ENCODE peak calls at places on chromosomes 7 and 10, in five cellular contexts. One of them, this sample, is unnamed.

GRCh38 chr7:105854516-105854915 is 21.9 kb downstream of the ATXN7L1 start:
- DNase-seq in T follicular helper cell: no peak
- DNase-seq in GM12865: no peak
- DNase-seq in non-pigmented ciliary epithelial cell: no peak
- DNase-seq in body of pancreas: no peak
- DNase-seq in this sample: no peak

GRCh38 chr7:27883726-27884125 is 143.8 kb downstream of the TAX1BP1 start:
- DNase-seq in T follicular helper cell: no peak
- DNase-seq in GM12865: no peak
- DNase-seq in non-pigmented ciliary epithelial cell: no peak
- DNase-seq in body of pancreas: no peak
- DNase-seq in this sample: no peak

GRCh38 chr7:44953156-44953555 is 25.7 kb downstream of the MYO1G start:
- DNase-seq in T follicular helper cell: no peak
- DNase-seq in GM12865: no peak
- DNase-seq in non-pigmented ciliary epithelial cell: no peak
- DNase-seq in body of pancreas: no peak
- DNase-seq in this sample: no peak

GRCh38 chr10:89867964-89868363 is 166.6 kb downstream of the KIF20B start:
- DNase-seq in T follicular helper cell: no peak
- DNase-seq in GM12865: no peak
- DNase-seq in non-pigmented ciliary epithelial cell: peak; percentile 23
- DNase-seq in body of pancreas: no peak
- DNase-seq in this sample: no peak

GRCh38 chr7:50641442-50642405 is 76.5 kb upstream of the DDC start:
- DNase-seq in T follicular helper cell: no peak
- DNase-seq in GM12865: no peak
- DNase-seq in non-pigmented ciliary epithelial cell: no peak
- DNase-seq in body of pancreas: peak; percentile 73
- DNase-seq in this sample: no peak

GRCh38 chr7:105743351-105743812 is 133.0 kb downstream of the ATXN7L1 start:
- DNase-seq in T follicular helper cell: no peak
- DNase-seq in GM12865: peak; percentile 46
- DNase-seq in non-pigmented ciliary epithelial cell: no peak
- DNase-seq in body of pancreas: no peak
- DNase-seq in this sample: no peak

GRCh38 chr7:1466524-1467271 is 7.4 kb upstream of the MICALL2 start:
- DNase-seq in T follicular helper cell: no peak
- DNase-seq in GM12865: peak; percentile 32
- DNase-seq in non-pigmented ciliary epithelial cell: no peak
- DNase-seq in body of pancreas: peak; percentile 62
- DNase-seq in this sample: peak; percentile 86

GRCh38 chr7:111741811-111742240 is 179.5 kb upstream of the IMMP2L start:
- DNase-seq in T follicular helper cell: peak; percentile 4
- DNase-seq in GM12865: peak; percentile 83
- DNase-seq in non-pigmented ciliary epithelial cell: peak; percentile 46
- DNase-seq in body of pancreas: peak; percentile 71
- DNase-seq in this sample: peak; percentile 79

GRCh38 chr10:130491698-130492050 is 355.5 kb downstream of the GLRX3 start:
- DNase-seq in T follicular helper cell: no peak
- DNase-seq in GM12865: no peak
- DNase-seq in non-pigmented ciliary epithelial cell: no peak
- DNase-seq in body of pancreas: no peak
- DNase-seq in this sample: no peak

GRCh38 chr10:69801434-69802315 is at the start of gene COL13A1:
- DNase-seq in T follicular helper cell: no peak
- DNase-seq in GM12865: no peak
- DNase-seq in non-pigmented ciliary epithelial cell: no peak
- DNase-seq in body of pancreas: peak; percentile 33
- DNase-seq in this sample: peak; percentile 65